ENCODE peak calls at places on chromosomes 13 and 19, in five cellular contexts. X, S, Z, R and H are unnamed samples.

GRCh38 chr13:99659234-99659633 is 158.0 kb downstream of the TM9SF2 start:
- DNase-seq in X (no peak), S (no peak), Z (no peak), R (no peak), H (no peak)

GRCh38 chr13:32113564-32113963 is 82.0 kb downstream of the FRY start:
- DNase-seq in X (no peak), S (no peak), Z (no peak), R (no peak), H (no peak)

GRCh38 chr19:590396-590745 is 690 bp downstream of the HCN2 start:
- DNase-seq in X (peak), S (no peak), Z (no peak), R (no peak), H (no peak)

GRCh38 chr13:30829788-30830637 is 76.1 kb upstream of the MEDAG start:
- DNase-seq in X (no peak), S (no peak), Z (no peak), R (no peak), H (no peak)

GRCh38 chr19:5823579-5824281 is 15.8 kb downstream of the FUT6 start:
- DNase-seq in X (no peak), S (no peak), Z (peak), R (no peak), H (no peak)

GRCh38 chr13:111202745-111203144 is 87.6 kb downstream of the ARHGEF7 start:
- DNase-seq in X (peak), S (no peak), Z (no peak), R (no peak), H (no peak)

GRCh38 chr19:33595783-33596182 is 26.0 kb upstream of the CHST8 start:
- DNase-seq in X (no peak), S (no peak), Z (no peak), R (no peak), H (no peak)

GRCh38 chr19:50772408-50773311 is 2.4 kb downstream of the GPR32 start:
- DNase-seq in X (peak), S (no peak), Z (no peak), R (no peak), H (no peak)

GRCh38 chr13:90239130-90239529 is 1108.4 kb upstream of the MIR17HG start:
- DNase-seq in X (no peak), S (no peak), Z (no peak), R (no peak), H (no peak)

GRCh38 chr19:3275068-3275582 is 50.7 kb downstream of the CELF5 start:
- DNase-seq in X (no peak), S (no peak), Z (peak), R (no peak), H (no peak)

GRCh38 chr13:79667771-79668170 is 186.8 kb downstream of the NDFIP2 start:
- DNase-seq in X (no peak), S (no peak), Z (no peak), R (no peak), H (no peak)

GRCh38 chr13:111271186-111271698 is 49.2 kb upstream of the TEX29 start:
- DNase-seq in X (no peak), S (no peak), Z (no peak), R (no peak), H (no peak)

GRCh38 chr13:46160474-46161066 is 21.4 kb downstream of the LCP1 start:
- DNase-seq in X (peak), S (no peak), Z (peak), R (peak), H (no peak)

GRCh38 chr19:38989066-38989605 is 13.6 kb upstream of the FBXO17 start:
- DNase-seq in X (peak), S (no peak), Z (peak), R (no peak), H (no peak)

DNA sequence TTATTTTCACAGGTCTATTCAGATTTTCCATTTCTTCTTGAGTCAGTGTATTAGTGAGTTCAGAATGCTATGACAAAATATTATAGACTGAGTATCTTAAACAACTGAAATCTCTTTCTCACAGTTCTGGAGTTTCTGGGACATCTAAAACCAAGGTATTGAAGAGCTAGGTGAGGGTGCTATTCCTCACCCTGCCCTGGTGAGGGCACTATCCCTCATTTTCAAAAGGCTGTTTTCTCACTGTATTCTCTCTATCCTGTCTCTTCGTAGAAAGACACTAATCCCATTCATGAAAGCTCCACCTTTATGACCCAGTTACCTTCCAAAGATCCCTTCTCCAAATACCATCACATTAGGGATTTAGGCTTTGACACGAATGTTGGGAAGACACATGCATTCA is 1617.1 kb downstream of the PCDH9 start:
- DNase-seq in X (no peak), S (no peak), Z (no peak), R (no peak), H (no peak)
- TF ChIP-seq CTCF in X (peak), S (no peak), Z (no peak), R (no peak), H (peak)

GRCh38 chr13:60986301-60986700 is 429.3 kb downstream of the PCDH20 start:
- DNase-seq in X (no peak), S (no peak), Z (no peak), R (no peak), H (no peak)

DNA sequence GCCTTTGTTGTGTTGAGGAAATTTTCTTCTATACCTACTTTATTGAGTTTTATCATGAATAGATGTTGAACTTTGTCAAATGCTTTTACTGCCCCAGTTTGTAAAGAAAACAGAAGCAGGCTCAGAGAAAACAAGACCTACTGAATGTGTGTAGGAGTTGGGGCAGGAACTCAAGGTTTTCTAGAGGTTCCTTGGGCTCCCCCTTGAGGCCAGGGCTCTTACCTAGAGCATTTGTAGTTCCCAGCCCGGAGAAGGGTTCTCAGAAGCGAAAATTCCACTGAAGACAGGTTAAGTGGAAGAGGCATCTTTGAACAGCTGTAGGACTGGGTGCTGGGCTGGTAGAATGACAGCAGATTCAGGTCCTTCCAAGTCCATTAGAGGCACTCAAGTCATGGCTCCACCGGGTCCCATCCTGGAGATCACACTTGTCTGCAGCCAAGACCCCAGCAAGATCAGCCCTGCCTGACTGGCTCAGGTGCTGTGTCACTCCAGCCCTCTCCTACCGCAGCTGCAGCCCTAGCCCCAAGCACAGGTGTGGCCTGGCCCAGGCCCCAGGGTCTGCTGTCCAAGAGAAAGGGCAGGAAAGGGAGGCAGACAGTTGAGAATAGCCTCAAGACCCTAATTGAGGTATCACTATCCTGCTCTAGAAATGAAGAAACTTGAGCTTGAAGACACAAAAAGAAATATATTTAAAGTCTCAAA is 425.5 kb downstream of the PCDH20 start:
- DNase-seq in X (no peak), S (peak), Z (no peak), R (no peak), H (no peak)
- TF ChIP-seq CTCF in X (no peak), S (no peak), Z (no peak), R (no peak), H (peak)

DNA sequence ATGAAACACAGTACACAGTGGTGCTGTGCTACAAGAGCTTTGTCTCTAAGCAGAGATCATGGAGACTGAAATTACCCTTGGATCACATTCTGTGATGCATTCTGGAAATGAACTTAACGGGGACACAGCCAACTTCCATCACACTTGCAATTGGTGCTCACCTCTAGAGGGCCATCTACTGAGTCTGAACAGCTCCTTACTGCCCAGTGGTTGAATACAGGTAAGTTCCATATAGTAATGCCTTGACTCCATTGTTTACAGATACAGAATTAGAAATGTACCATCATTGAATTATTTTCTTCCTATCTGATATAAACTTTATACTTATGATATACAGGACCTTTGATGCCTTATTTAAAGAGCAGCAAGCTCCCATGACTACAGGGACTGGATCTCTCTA is 686.4 kb downstream of the PCDH9 start:
- DNase-seq in X (no peak), S (no peak), Z (no peak), R (no peak), H (no peak)
- TF ChIP-seq CTCF in X (peak), S (no peak), Z (no peak), R (no peak), H (peak)

GRCh38 chr13:21526707-21527454 is 67.8 kb upstream of the ZDHHC20 start:
- DNase-seq in X (no peak), S (no peak), Z (no peak), R (no peak), H (no peak)

GRCh38 chr13:21522847-21523246 is 63.7 kb upstream of the ZDHHC20 start:
- DNase-seq in X (no peak), S (no peak), Z (no peak), R (no peak), H (no peak)

GRCh38 chr13:21518617-21519144 is 59.6 kb upstream of the ZDHHC20 start:
- DNase-seq in X (no peak), S (no peak), Z (no peak), R (no peak), H (no peak)

GRCh38 chr13:21517576-21517975 is 58.5 kb upstream of the ZDHHC20 start:
- DNase-seq in X (no peak), S (no peak), Z (no peak), R (no peak), H (no peak)

GRCh38 chr13:21522130-21522529 is 63.0 kb upstream of the ZDHHC20 start:
- DNase-seq in X (no peak), S (no peak), Z (no peak), R (no peak), H (no peak)
- TF ChIP-seq CTCF in X (no peak), S (no peak), Z (no peak), R (no peak), H (no peak)

DNA sequence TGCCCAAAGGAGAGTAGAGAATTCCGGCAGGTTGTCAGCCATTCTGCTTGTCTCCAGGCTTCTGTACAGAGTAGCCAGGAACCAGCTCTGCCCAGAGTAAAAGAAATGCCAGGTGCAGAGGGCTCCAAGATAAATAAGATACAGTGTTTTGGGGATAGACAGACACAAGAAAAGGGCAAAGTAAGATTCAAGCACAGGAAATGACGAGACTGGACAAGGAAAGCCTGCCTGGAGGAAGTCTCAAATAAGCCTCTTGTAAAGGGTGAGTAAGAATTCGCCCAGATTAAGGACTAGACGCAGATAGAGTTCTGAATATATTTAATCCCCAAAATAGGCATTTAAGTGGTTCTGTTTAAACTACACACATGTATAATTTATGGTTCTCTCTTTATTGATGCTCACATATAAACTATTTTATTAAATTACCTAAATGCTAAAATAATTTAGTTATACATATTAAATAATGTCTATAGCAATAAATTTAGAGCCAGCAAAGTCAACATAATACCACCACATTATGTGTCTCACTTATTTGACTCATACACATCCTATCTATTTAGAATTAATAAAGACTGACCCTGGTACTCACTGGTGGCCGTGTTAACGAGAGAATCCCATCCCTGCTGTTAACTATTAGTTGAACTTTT is 98.4 kb upstream of the RAP2A start:
- DNase-seq in X (peak), S (no peak), Z (no peak), R (no peak), H (no peak)
- TF ChIP-seq CTCF in X (no peak), S (no peak), Z (no peak), R (no peak), H (no peak)

GRCh38 chr19:48638831-48639381 is 1.7 kb upstream of the DBP start:
- DNase-seq in X (no peak), S (peak), Z (no peak), R (no peak), H (no peak)
- TF ChIP-seq CTCF in X (no peak), S (no peak), Z (no peak), R (no peak), H (no peak)

GRCh38 chr19:48255376-48256303 is at the start of gene CARD8:
- DNase-seq in X (peak), S (peak), Z (peak), R (peak), H (peak)
- TF ChIP-seq CTCF in X (peak), S (no peak), Z (no peak), R (no peak), H (peak)